ENCODE peak calls at places on chromosomes 3 and 15, in six cellular contexts. P is tibial nerve, M is colonic mucosa, X is prostate gland, S is astrocyte of the spinal cord, F is psoas muscle. G is an unnamed sample.

GRCh38 chr15:101697488-101697887 is 26.8 kb downstream of the TARS3 start:
- DNase-seq in P (no peak), M (no peak), F (no peak), S (no peak), X (no peak), G (no peak)

GRCh38 chr3:129230311-129231019 is 18.9 kb upstream of the COPG1 start:
- DNase-seq in X (no peak), F (no peak), S (peak), P (no peak), M (no peak), G (peak)

GRCh38 chr15:70423267-70423666 is 325.6 kb upstream of the TLE3 start:
- DNase-seq in S (no peak), F (no peak), P (no peak), M (no peak), X (no peak), G (no peak)

GRCh38 chr15:40329804-40330203 is 6.3 kb downstream of the INAFM2 start:
- DNase-seq in F (no peak), X (no peak), M (no peak), P (no peak), S (no peak), G (no peak)

GRCh38 chr15:42796955-42797779 is 60.2 kb upstream of the CDAN1 start:
- DNase-seq in P (no peak), S (peak), F (no peak), X (no peak), M (no peak), G (peak)

GRCh38 chr15:51775967-51776816 is 24.8 kb downstream of the TMOD2 start:
- DNase-seq in S (no peak), F (no peak), M (peak), X (peak), P (no peak), G (peak)

GRCh38 chr3:25040739-25041138 is 387.3 kb upstream of the RARB start:
- DNase-seq in X (no peak), F (no peak), S (peak), P (no peak), M (no peak), G (peak)

GRCh38 chr15:47301481-47301880 is 415.8 kb upstream of the SEMA6D start:
- DNase-seq in X (no peak), M (no peak), P (no peak), F (peak), S (no peak), G (no peak)

GRCh38 chr3:69252631-69253030 is 130.2 kb upstream of the LMOD3 start:
- DNase-seq in M (no peak), S (no peak), P (no peak), X (no peak), F (no peak), G (no peak)

GRCh38 chr3:53846851-53847155 is 435 bp downstream of the IL17RB start:
- DNase-seq in M (no peak), X (no peak), P (no peak), S (no peak), F (no peak), G (no peak)
- H3K4me3 ChIP-seq in M (peak), X (peak), P (peak), S (no peak), F (peak), G (no peak)

GRCh38 chr3:21462151-21462550 is 288.9 kb downstream of the ZNF385D start:
- DNase-seq in M (no peak), S (no peak), P (no peak), F (no peak), X (no peak), G (no peak)

DNA sequence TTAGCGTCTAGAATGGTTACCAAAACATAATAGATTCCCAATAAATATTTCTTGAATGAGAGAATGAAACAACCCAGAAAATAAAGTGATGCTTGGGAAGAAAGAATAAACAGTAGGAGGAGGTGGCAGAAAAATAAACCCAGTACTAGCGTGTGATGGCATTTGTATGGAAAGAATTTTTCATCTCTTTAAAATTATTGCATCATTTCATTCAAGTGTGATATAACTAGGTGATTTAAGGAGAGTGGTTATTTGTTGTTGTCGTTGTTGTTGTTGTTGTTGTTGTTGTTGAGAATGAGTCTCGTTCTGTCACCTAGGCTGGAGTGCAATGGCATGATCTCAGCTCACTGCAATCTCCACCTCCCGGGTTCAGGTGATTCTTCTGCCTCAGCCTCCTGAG is 293.9 kb downstream of the ZNF385D start:
- DNase-seq in F (no peak), X (no peak), S (no peak), M (no peak), P (no peak), G (no peak)
- TF ChIP-seq CTCF in F (no peak), X (no peak), S (no peak), M (no peak), P (no peak), G (no peak)

GRCh38 chr15:88803920-88804247 is 648 bp downstream of the ACAN start:
- DNase-seq in F (no peak), P (no peak), X (no peak), M (no peak), S (no peak), G (no peak)

GRCh38 chr15:88803241-88803919 is at the start of gene ACAN:
- DNase-seq in X (no peak), P (no peak), M (no peak), F (no peak), S (no peak), G (peak)

GRCh38 chr15:88805031-88805780 is 2.0 kb downstream of the ACAN start:
- DNase-seq in X (no peak), M (no peak), F (no peak), P (no peak), S (no peak), G (peak)

GRCh38 chr15:88802991-88803240 is 320 bp upstream of the ACAN start:
- DNase-seq in F (no peak), M (no peak), P (no peak), X (no peak), S (no peak), G (peak)

DNA sequence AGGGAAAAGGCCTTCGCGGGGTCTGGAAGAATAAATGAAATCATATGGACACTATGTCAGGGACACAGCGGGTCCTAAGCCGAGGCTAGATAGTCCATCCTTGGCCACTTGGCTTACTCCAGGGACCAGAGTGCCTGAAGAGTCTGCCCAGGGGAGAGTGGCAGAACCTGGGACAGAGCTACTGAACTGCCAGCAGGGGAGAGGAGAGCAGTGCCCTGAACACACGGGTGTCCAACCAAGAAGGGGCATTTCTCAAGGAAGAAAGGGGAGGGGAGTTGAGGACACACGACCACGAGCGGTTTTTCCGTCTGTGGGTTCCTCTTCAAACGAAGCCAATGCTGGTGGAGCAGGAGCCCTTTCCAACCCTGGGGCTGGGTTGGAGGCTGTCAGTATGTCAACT is 1.0 kb downstream of the ACAN start:
- DNase-seq in M (no peak), F (no peak), P (no peak), S (no peak), X (no peak), G (no peak)
- H3K4me3 ChIP-seq in M (no peak), F (no peak), P (no peak), S (no peak), X (no peak), G (peak)

DNA sequence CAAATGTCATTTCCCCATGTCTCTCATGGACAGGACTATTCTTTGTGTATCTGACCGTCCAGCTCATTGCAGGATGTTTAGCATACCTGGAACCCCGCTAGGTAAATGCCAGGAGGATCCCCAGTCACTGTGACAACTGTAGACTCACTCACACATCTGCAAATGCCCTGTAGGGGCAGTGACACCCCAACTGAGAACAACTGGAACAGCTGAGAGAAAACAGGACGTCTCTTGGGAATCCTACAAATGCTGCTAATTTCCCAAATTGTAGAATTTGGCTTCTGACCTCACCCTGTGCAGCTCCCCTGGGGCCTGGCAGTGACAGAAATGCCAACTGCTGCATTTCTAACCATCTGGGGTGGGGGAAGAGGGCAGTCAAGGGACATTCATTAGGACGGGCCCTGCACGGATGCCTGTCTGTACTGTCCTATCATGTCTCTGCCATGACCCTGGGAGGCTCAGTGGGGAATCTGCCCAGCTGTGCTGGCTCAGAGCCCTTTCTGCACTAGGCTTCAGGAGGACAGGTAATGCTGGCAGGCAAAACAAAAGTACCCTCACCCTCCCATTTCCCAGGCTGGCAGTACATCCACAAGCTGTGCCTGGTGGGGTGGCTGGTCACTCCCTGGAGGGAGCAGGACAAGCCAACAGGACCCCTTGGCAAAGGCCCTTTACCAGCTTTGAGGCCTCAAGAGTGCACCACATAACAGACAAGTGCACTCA is 30.4 kb downstream of the RAB6B start:
- DNase-seq in S (no peak), F (no peak), P (no peak), M (no peak), X (no peak), G (no peak)
- TF ChIP-seq CTCF in S (no peak), F (no peak), P (no peak), M (no peak), X (no peak), G (no peak)

GRCh38 chr3:156680243-156680930 is 6.0 kb downstream of the TIPARP start:
- DNase-seq in S (no peak), X (no peak), F (no peak), M (no peak), P (no peak), G (no peak)
- H3K4me3 ChIP-seq in S (no peak), X (no peak), F (peak), M (no peak), P (no peak), G (peak)

GRCh38 chr15:92968926-92969664 is 69.0 kb downstream of the CHD2 start:
- DNase-seq in P (no peak), M (no peak), F (no peak), S (no peak), X (no peak), G (peak)
- TF ChIP-seq CTCF in P (no peak), M (no peak), F (no peak), S (no peak), X (no peak), G (peak)

GRCh38 chr3:42122261-42123011 is 31.3 kb downstream of the TRAK1 start:
- DNase-seq in X (peak), S (no peak), P (no peak), M (no peak), F (no peak), G (peak)
- H3K4me3 ChIP-seq in X (no peak), S (no peak), P (no peak), M (no peak), F (no peak), G (no peak)

DNA sequence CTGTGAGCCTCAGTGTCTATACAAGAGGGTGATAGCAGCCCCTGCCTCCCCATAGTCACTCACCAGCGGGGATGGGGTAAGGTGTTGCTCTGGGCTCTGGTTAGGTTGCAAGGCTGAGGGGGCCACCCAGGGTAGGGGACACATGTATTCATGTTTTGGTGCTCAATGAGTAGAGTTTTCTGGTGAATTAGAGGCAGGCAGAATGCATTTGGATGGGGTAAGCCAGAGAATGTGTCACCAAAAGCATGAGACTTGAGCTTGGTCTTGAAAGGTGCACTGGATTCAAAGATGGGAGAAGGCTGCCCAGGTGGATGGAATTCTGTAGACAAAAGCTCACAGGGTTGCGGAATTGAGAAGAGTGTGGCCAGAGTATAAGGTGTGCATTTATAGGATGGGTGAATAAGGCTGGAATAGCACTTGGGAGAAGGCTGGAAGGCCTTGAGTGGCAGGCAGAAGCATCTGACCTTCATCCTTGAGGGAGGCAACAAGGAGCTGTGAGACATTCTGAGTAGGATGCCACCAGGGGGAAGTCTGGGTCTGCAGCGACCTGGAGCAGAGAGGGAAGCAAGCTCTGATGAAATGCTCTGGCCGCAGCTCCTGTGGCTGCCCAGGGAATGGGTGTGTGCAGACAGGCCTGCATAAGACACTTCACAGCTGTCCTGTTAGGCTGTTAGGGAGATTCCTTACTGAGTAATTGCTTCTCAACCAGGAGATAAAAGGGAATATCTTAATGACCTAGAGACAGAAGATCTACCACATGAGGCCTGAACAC is 149.6 kb downstream of the CHDH start:
- DNase-seq in P (no peak), F (no peak), M (no peak), X (no peak), S (no peak), G (no peak)
- TF ChIP-seq CTCF in P (no peak), F (no peak), M (no peak), X (no peak), S (no peak), G (no peak)

DNA sequence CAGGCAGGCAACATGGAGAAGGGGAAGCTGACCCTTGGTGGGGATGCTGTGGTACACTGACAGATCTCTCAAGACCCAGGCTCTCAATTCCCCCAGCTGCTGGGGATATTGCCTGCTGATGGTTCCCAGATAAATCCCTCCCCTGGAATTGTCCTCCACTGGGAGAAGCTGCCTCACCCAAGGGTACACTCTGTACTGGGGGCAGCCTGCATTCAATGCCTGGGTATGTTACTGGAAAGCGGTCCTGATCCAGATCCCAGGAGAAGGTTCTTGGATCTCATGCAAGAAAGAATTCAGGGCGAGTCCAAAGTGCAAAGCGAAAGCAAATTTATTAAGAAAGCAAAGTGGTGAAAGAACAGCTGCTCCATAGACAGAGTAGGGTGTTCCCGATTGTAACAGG is 591.4 kb upstream of the ADAMTS9 start:
- DNase-seq in M (no peak), S (no peak), P (no peak), X (no peak), F (no peak), G (no peak)
- H3K4me3 ChIP-seq in M (no peak), S (no peak), P (no peak), X (no peak), F (no peak), G (no peak)

DNA sequence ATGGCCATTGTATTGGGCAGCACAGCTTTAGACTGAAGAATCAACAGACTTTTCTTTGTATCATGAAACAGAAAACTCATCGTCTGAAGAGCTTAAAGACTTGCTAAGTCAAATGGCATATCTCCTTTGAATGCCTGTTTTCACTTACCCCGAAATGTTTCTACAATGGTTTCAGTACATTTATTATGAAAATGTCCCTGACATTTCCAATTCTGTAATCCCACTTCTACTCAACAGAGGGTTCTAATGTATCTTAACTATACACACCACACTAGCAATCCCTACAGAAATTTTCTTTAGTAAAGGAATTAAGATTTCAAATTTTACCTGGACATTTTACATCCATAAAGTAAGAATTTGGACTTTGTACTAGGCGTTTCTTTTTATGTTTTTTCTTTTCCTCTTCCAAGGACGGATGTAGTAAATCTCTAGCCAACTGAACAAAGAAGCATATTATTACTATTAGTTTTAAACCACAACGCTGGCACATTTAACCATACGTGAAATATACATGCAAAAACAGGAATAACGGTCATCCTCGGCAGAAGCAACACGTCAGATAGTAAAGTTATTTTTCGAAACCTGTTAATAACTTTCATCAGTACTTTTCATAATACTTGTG is 1.1 kb downstream of the RPS27L start:
- DNase-seq in X (no peak), M (no peak), F (no peak), P (no peak), S (peak), G (no peak)
- TF ChIP-seq CTCF in X (no peak), M (no peak), F (no peak), P (no peak), S (no peak), G (no peak)